ENCODE peak calls at places on chromosomes 3 and 15, in six cellular contexts. D is transverse colon; F is left lung; X is pancreas; O is GM06990; Y is CD8-positive, alpha-beta T cell. W is an unnamed sample.

GRCh38 chr3:66582721-66583141 is 81.9 kb upstream of the LRIG1 start:
- DNase-seq in D (peak; percentile 32), F (no peak), X (no peak), O (peak; percentile 62), Y (peak; percentile 70), W (no peak)

GRCh38 chr3:185717627-185718330 is 107.1 kb downstream of the IGF2BP2 start:
- DNase-seq in D (no peak), F (no peak), X (no peak), O (no peak), Y (no peak), W (no peak)

GRCh38 chr3:32817561-32818430 is at the start of gene TRIM71:
- DNase-seq in D (no peak), F (no peak), X (no peak), O (peak; percentile 46), Y (no peak), W (peak; percentile 61)

GRCh38 chr3:78823434-78823833 is 944.4 kb downstream of the ROBO1 start:
- DNase-seq in D (no peak), F (no peak), X (no peak), O (no peak), Y (no peak), W (no peak)

GRCh38 chr15:84947947-84948830 is 33.5 kb upstream of the PDE8A start:
- DNase-seq in D (no peak), F (peak; percentile 44), X (no peak), O (no peak), Y (no peak), W (no peak)

GRCh38 chr3:40719660-40720287 is 195.0 kb downstream of the ZNF621 start:
- DNase-seq in D (no peak), F (no peak), X (peak; percentile 56), O (no peak), Y (no peak), W (no peak)

GRCh38 chr15:81523867-81524266 is 149.9 kb upstream of the TMC3 start:
- DNase-seq in D (no peak), F (no peak), X (no peak), O (no peak), Y (no peak), W (no peak)

GRCh38 chr3:58334013-58334321 is 1.3 kb downstream of the PXK start:
- DNase-seq in D (no peak), F (no peak), X (no peak), O (no peak), Y (no peak), W (no peak)

GRCh38 chr3:58691997-58692396 is 25.4 kb upstream of the FAM3D start:
- DNase-seq in D (no peak), F (no peak), X (no peak), O (no peak), Y (no peak), W (no peak)

GRCh38 chr3:71463622-71464021 is 119.9 kb downstream of the FOXP1 start:
- DNase-seq in D (no peak), F (no peak), X (no peak), O (no peak), Y (no peak), W (no peak)

GRCh38 chr15:78907577-78907976 is 34.9 kb downstream of the MORF4L1 start:
- DNase-seq in D (no peak), F (no peak), X (no peak), O (no peak), Y (no peak), W (no peak)

GRCh38 chr15:74982183-74982582 is 13.2 kb upstream of the SCAMP5 start:
- DNase-seq in D (no peak), F (no peak), X (no peak), O (no peak), Y (no peak), W (no peak)

GRCh38 chr3:52792413-52792812 is 2.2 kb upstream of the ITIH3 start:
- DNase-seq in D (no peak), F (no peak), X (no peak), O (no peak), Y (peak; percentile 3), W (no peak)

GRCh38 chr15:98878172-98878571 is 129.4 kb downstream of the PGPEP1L start:
- DNase-seq in D (no peak), F (no peak), X (no peak), O (no peak), Y (no peak), W (no peak)

GRCh38 chr3:147649475-147649874 is 240.3 kb downstream of the ZIC1 start:
- DNase-seq in D (no peak), F (no peak), X (no peak), O (no peak), Y (no peak), W (no peak)

GRCh38 chr3:127196002-127196401 is 3.1 kb downstream of the PRR23E start:
- DNase-seq in D (no peak), F (no peak), X (no peak), O (no peak), Y (no peak), W (no peak)

GRCh38 chr3:128449111-128449638 is 17.5 kb downstream of the DNAJB8 start:
- DNase-seq in D (no peak), F (no peak), X (no peak), O (no peak), Y (no peak), W (no peak)

GRCh38 chr3:62521464-62522105 is 148.2 kb upstream of the FEZF2 start:
- DNase-seq in D (peak; percentile 9), F (no peak), X (no peak), O (no peak), Y (no peak), W (no peak)

GRCh38 chr3:40170395-40170794 is 139.1 kb upstream of the EIF1B start:
- DNase-seq in D (no peak), F (no peak), X (no peak), O (peak; percentile 61), Y (no peak), W (no peak)

GRCh38 chr3:141401584-141402475 is 33.5 kb downstream of the ZBTB38 start:
- DNase-seq in D (peak; percentile 51), F (peak; percentile 56), X (peak; percentile 52), O (peak; percentile 69), Y (peak; percentile 40), W (no peak)

GRCh38 chr3:183285828-183286457 is 32.9 kb downstream of the B3GNT5 start:
- DNase-seq in D (peak; percentile 91), F (peak; percentile 92), X (peak; percentile 90), O (peak; percentile 76), Y (peak; percentile 97), W (no peak)

DNA sequence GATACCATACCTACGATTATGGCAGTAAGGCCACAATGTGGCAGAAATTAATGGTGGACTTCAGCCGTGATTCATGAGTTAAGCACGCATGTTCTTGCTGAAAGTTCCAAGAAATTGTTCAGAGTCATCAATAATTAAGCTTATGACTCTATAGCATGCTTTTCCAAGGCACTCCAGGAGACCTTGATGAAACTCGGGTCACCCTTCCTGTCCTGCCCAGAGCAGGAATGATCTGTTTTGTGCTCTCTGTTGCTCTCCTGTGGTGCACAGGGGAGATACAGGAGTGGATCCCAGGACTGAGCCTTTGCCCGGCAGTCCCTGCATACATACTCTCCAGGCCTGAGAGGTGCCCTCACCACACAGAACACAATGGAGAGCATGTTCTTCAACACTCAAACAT is 141.6 kb upstream of the SLC2A2 start:
- DNase-seq in D (no peak), F (no peak), X (peak; percentile 47), O (no peak), Y (no peak), W (no peak)
- TF ChIP-seq CTCF in D (peak; percentile 13), F (no peak), X (no peak), O (no peak), Y (no peak), W (peak; percentile 67)

DNA sequence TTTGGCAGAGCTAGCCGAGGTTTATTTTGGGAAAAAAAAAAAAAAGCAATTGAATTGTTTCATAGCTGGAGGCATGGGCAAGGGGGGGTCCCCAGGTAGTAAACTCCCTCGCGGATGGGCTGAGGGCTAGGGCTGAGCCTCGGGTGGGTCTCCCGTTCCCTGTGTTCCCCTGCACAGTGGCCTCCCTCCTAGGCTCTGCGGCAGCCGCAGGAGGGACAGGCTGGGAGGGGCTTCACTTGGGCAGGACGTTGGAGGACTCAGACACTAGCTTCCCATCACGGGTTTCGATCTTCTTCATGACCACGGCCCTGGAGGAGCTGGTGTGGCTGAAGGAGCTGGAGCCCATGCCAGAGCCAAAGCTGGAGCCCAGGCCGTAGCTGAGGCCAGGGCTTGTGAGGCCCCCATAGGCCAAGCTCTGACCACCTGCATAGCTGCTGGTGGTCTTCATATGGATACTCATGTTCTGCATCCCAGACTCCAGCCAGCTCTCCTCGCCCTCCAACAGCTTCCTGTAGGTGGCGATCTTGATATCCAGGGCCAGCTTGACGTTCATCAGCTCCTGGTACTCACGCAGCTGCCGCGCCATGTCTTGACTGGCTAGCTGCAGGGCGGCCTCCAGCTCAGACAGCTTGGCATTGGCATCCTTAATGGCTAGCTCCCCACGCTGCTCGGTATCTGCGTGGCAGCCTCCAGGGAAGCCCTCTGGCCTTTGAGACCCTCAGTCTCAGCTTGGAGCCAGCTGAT is 64.0 kb upstream of the CDAN1 start:
- DNase-seq in D (no peak), F (no peak), X (no peak), O (no peak), Y (no peak), W (no peak)
- TF ChIP-seq CTCF in D (no peak), F (no peak), X (no peak), O (peak; percentile 35), Y (no peak), W (peak; percentile 43)

GRCh38 chr3:49017646-49017977 is 768 bp downstream of the DALRD3 start:
- DNase-seq in D (peak; percentile 75), F (no peak), X (peak; percentile 60), O (no peak), Y (no peak), W (no peak)
- TF ChIP-seq CTCF in D (no peak), F (no peak), X (no peak), O (no peak), Y (no peak), W (no peak)

GRCh38 chr3:64111872-64112271 is 88.6 kb upstream of the PSMD6 start:
- DNase-seq in D (no peak), F (no peak), X (no peak), O (no peak), Y (no peak), W (no peak)
- TF ChIP-seq CTCF in D (no peak), F (no peak), X (no peak), O (no peak), Y (no peak), W (peak; percentile 19)

DNA sequence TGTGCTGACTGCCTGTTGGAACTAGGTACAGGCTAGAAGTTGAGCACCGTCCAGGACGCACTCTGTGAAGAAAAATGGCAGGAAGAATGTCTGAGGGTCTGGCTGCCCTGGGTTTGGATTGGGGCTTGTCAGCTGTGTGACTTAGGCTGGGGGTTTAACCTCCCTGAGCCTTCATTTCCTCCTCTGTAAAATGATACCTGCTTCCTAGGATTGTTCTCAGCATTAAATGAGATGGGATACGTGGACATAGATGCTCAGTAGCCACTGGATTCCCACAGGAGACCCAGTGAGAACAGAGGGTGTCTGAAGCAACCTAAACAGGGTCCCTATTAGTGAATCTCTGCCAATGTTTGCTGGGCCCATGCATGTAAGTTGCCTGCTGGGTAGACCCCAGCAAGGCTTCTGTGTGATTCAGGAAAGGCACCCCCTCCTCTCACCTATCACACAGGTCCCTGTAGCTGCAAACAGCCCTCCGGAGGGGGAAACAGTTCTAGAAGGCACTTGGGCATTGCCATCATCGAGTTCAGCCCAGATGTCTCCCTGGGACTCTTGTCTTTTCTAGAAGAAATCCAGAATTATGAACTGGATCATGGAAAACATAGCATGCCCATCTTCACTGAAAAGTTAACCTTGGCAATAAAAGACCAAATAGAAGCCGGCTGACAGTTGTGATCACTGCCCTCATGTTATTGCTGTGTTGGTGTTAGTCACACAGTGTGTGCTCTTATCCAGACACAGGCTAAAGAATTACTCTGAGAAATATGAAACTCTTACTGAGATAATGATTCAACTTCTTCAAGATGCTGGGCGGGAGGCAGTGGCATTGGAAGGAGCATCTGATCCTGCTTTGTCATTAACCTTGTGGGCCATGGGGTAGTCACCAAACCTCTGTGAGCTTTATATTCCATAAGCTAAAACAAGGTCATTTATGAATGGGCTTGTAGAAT is 64.5 kb downstream of the SMAD6 start:
- DNase-seq in D (no peak), F (no peak), X (no peak), O (no peak), Y (no peak), W (no peak)
- TF ChIP-seq CTCF in D (no peak), F (no peak), X (no peak), O (no peak), Y (no peak), W (no peak)

GRCh38 chr3:151356791-151357460 is 27.6 kb upstream of the P2RY13 start:
- DNase-seq in D (no peak), F (no peak), X (no peak), O (no peak), Y (no peak), W (no peak)
- TF ChIP-seq CTCF in D (no peak), F (no peak), X (no peak), O (no peak), Y (no peak), W (no peak)

W was measured in chondrocyte.